ENCODE peak calls at places on chromosomes 5 and 9, in four cellular contexts. J is A549, A is cardiac muscle cell, W is mesothelial cell of epicardium. D is an unnamed sample.

GRCh38 chr5:180068519-180069090 is 3.0 kb downstream of the RNF130 start:
- DNase-seq in A (no peak), J (no peak), W (no peak), D (no peak)

GRCh38 chr5:91373600-91373999 is 9.5 kb downstream of the ARRDC3 start:
- DNase-seq in W (no peak), J (no peak), A (no peak), D (no peak)

GRCh38 chr5:180343846-180344327 is 9.2 kb downstream of the GFPT2 start:
- DNase-seq in J (peak), W (no peak), A (peak), D (no peak)

GRCh38 chr9:80158150-80158549 is 586.4 kb downstream of the TLE4 start:
- DNase-seq in J (no peak), W (no peak), A (no peak), D (no peak)

GRCh38 chr9:133991964-133992779 is at the start of gene VAV2:
- DNase-seq in W (peak), J (peak), A (peak), D (peak)

GRCh38 chr5:107563957-107564544 is 106.7 kb downstream of the EFNA5 start:
- DNase-seq in W (no peak), A (no peak), J (no peak), D (no peak)

GRCh38 chr9:91182429-91182828 is 179.3 kb downstream of the AUH start:
- DNase-seq in W (no peak), J (peak), A (no peak), D (no peak)

GRCh38 chr9:18141681-18142080 is 332.3 kb upstream of the ADAMTSL1 start:
- DNase-seq in W (no peak), A (no peak), J (no peak), D (no peak)

GRCh38 chr9:128321879-128322341 is 337 bp downstream of the TRUB2 start:
- DNase-seq in W (no peak), A (no peak), J (no peak), D (no peak)

GRCh38 chr9:120436937-120437592 is 142.9 kb downstream of the CDK5RAP2 start:
- DNase-seq in J (no peak), W (no peak), A (peak), D (no peak)

GRCh38 chr9:126694206-126695081 is 80.7 kb downstream of the LMX1B start:
- DNase-seq in A (no peak), J (no peak), W (no peak), D (no peak)

GRCh38 chr9:131627846-131628820 is 82.8 kb downstream of the PRRT1B start:
- DNase-seq in W (no peak), A (peak), J (no peak), D (no peak)

GRCh38 chr9:20189871-20190270 is 401.0 kb upstream of the SLC24A2 start:
- DNase-seq in A (no peak), W (no peak), J (no peak), D (no peak)

GRCh38 chr9:95780751-95781150 is 94.7 kb upstream of the ERCC6L2 start:
- DNase-seq in W (no peak), J (no peak), A (no peak), D (no peak)

GRCh38 chr5:75168026-75168750 is 68.5 kb downstream of the ANKRD31 start:
- DNase-seq in J (no peak), A (no peak), W (no peak), D (no peak)

GRCh38 chr5:75167345-75167744 is 69.3 kb downstream of the ANKRD31 start:
- DNase-seq in A (peak), W (no peak), J (peak), D (no peak)
- TF ChIP-seq CTCF in A (peak), W (peak), J (no peak), D (no peak)

GRCh38 chr9:112711050-112711689 is 6.7 kb downstream of the INIP start:
- DNase-seq in J (peak), W (no peak), A (peak), D (no peak)
- TF ChIP-seq CTCF in J (peak), W (no peak), A (peak), D (peak)

GRCh38 chr9:110799396-110799795 is 130.8 kb downstream of the MUSK start:
- DNase-seq in J (no peak), W (no peak), A (no peak), D (no peak)
- TF ChIP-seq CTCF in J (no peak), W (no peak), A (no peak), D (no peak)

GRCh38 chr5:96936431-96937221 is 746 bp downstream of the LNPEP start:
- DNase-seq in W (peak), A (no peak), J (peak), D (peak)
- TF ChIP-seq CTCF in W (no peak), A (peak), J (no peak), D (no peak)

GRCh38 chr5:141355641-141356040 is 820 bp downstream of the PCDHGA4 start:
- DNase-seq in J (no peak), A (no peak), W (no peak), D (no peak)

GRCh38 chr5:141345327-141345726 is 1.7 kb downstream of the PCDHGA3 start:
- DNase-seq in J (no peak), W (no peak), A (no peak), D (no peak)

GRCh38 chr5:141351591-141351990 is 1.7 kb downstream of the PCDHGB1 start:
- DNase-seq in W (no peak), A (no peak), J (no peak), D (no peak)

GRCh38 chr5:141354900-141355469 is at the start of gene PCDHGA4:
- DNase-seq in W (no peak), A (peak), J (no peak), D (no peak)

DNA sequence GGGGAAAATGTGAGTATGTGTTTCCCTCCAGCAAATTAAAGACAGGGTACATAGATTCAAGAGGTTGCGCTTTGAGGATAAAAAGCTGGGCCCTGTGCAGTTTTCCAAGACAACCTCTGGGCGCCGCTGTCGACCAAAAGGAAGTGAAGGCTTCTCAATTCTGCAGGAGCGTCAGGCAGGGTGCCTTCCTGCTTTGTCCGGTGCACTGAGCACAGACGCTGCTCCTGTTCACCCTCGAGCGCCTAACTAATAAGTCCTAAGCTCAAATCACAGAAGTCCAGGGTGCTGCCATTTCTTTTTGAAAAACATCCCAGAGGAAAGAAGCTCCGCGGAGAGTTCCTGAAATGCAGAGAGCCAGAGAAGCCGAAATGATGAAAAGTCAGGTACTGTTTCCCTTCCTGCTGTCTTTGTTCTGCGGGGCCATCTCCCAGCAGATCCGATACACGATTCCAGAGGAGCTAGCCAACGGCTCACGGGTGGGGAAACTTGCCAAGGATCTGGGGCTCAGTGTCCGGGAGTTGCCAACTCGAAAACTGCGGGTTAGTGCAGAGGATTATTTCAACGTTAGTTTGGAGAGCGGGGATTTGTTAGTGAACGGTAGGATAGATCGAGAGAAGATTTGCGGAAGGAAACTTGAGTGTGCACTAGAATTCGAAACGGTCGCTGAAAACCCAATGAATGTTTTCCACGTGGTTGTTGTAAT is at the start of gene PCDHGB1:
- DNase-seq in W (no peak), J (peak), A (peak), D (no peak)
- TF ChIP-seq CTCF in W (no peak), J (peak), A (peak), D (peak)

D was measured in GM06990.